ENCODE peak calls at places on chromosomes 3 and 15, in six cellular contexts. One of them, this sample, is unnamed. For H3K27me3, the result is how much of the 10 kb centered on the place peaks cover.

GRCh38 chr3:190996376-190996775 is 133.9 kb upstream of the GMNC start:
- DNase-seq in transverse colon: no peak
- DNase-seq in H1: no peak
- DNase-seq in suprapubic skin: no peak
- DNase-seq in tibial nerve: no peak
- DNase-seq in ovary: no peak
- DNase-seq in this sample: no peak

GRCh38 chr3:85571835-85572234 is 613.0 kb downstream of the CADM2 start:
- DNase-seq in transverse colon: no peak
- DNase-seq in tibial nerve: no peak
- DNase-seq in suprapubic skin: no peak
- DNase-seq in ovary: no peak
- DNase-seq in H1: no peak
- DNase-seq in this sample: no peak

GRCh38 chr3:5078151-5078550 is 43.9 kb upstream of the ARL8B start:
- DNase-seq in H1: no peak
- DNase-seq in tibial nerve: no peak
- DNase-seq in transverse colon: no peak
- DNase-seq in suprapubic skin: no peak
- DNase-seq in ovary: no peak
- DNase-seq in this sample: peak

GRCh38 chr15:100635406-100636071 is 33.1 kb downstream of the ASB7 start:
- DNase-seq in H1: peak
- DNase-seq in ovary: no peak
- DNase-seq in tibial nerve: no peak
- DNase-seq in suprapubic skin: no peak
- DNase-seq in transverse colon: peak
- DNase-seq in this sample: no peak

GRCh38 chr15:82122754-82123400 is 77.1 kb upstream of the MEX3B start:
- DNase-seq in ovary: peak
- DNase-seq in suprapubic skin: no peak
- DNase-seq in tibial nerve: peak
- DNase-seq in H1: no peak
- DNase-seq in transverse colon: no peak
- DNase-seq in this sample: peak

GRCh38 chr3:160343132-160343531 is 55.9 kb downstream of the IFT80 start:
- DNase-seq in ovary: no peak
- DNase-seq in H1: no peak
- DNase-seq in tibial nerve: no peak
- DNase-seq in transverse colon: no peak
- DNase-seq in suprapubic skin: no peak
- DNase-seq in this sample: no peak

GRCh38 chr15:51714911-51715310 is 22.5 kb downstream of the LYSMD2 start:
- DNase-seq in H1: no peak
- DNase-seq in ovary: no peak
- DNase-seq in suprapubic skin: no peak
- DNase-seq in transverse colon: no peak
- DNase-seq in tibial nerve: no peak
- DNase-seq in this sample: no peak

GRCh38 chr15:85154061-85154460 is 172.4 kb downstream of the PDE8A start:
- DNase-seq in H1: no peak
- DNase-seq in tibial nerve: no peak
- DNase-seq in suprapubic skin: no peak
- DNase-seq in transverse colon: no peak
- DNase-seq in ovary: no peak
- DNase-seq in this sample: no peak

GRCh38 chr3:71206305-71206704 is 377.2 kb downstream of the FOXP1 start:
- DNase-seq in tibial nerve: no peak
- DNase-seq in suprapubic skin: no peak
- DNase-seq in transverse colon: no peak
- DNase-seq in ovary: no peak
- DNase-seq in H1: no peak
- DNase-seq in this sample: no peak

GRCh38 chr3:110670407-110670806 is 401.2 kb upstream of the NECTIN3 start:
- DNase-seq in suprapubic skin: no peak
- DNase-seq in ovary: no peak
- DNase-seq in transverse colon: no peak
- DNase-seq in tibial nerve: no peak
- DNase-seq in H1: no peak
- DNase-seq in this sample: no peak

GRCh38 chr15:85583404-85584390 is 203.3 kb downstream of the AKAP13 start:
- DNase-seq in suprapubic skin: no peak
- DNase-seq in transverse colon: peak
- DNase-seq in H1: no peak
- DNase-seq in tibial nerve: peak
- DNase-seq in ovary: no peak
- DNase-seq in this sample: peak

GRCh38 chr3:125593991-125594574 is 1.2 kb downstream of the OSBPL11 start:
- DNase-seq in ovary: no peak
- DNase-seq in H1: no peak
- DNase-seq in transverse colon: no peak
- DNase-seq in tibial nerve: no peak
- DNase-seq in suprapubic skin: no peak
- DNase-seq in this sample: no peak

GRCh38 chr15:75030023-75030413 is 6.6 kb downstream of the PPCDC start:
- DNase-seq in ovary: no peak
- DNase-seq in tibial nerve: peak
- DNase-seq in H1: no peak
- DNase-seq in suprapubic skin: no peak
- DNase-seq in transverse colon: no peak
- DNase-seq in this sample: no peak

GRCh38 chr15:34043813-34044212 is 4.8 kb upstream of the AVEN start:
- DNase-seq in ovary: no peak
- DNase-seq in H1: no peak
- DNase-seq in suprapubic skin: no peak
- DNase-seq in tibial nerve: no peak
- DNase-seq in transverse colon: no peak
- DNase-seq in this sample: no peak

GRCh38 chr3:194690501-194691372 is 5.1 kb downstream of the FAM43A start:
- DNase-seq in H1: no peak
- DNase-seq in tibial nerve: no peak
- DNase-seq in suprapubic skin: no peak
- DNase-seq in transverse colon: no peak
- DNase-seq in ovary: no peak
- DNase-seq in this sample: no peak

GRCh38 chr3:116980106-116980505 is 270.5 kb downstream of the TUSC7 start:
- DNase-seq in tibial nerve: no peak
- DNase-seq in ovary: no peak
- DNase-seq in suprapubic skin: no peak
- DNase-seq in H1: no peak
- DNase-seq in transverse colon: no peak
- DNase-seq in this sample: no peak

GRCh38 chr15:35548435-35548834 is 2.5 kb upstream of the DPH6 start:
- DNase-seq in H1: no peak
- DNase-seq in ovary: no peak
- DNase-seq in tibial nerve: no peak
- DNase-seq in transverse colon: no peak
- DNase-seq in suprapubic skin: no peak
- DNase-seq in this sample: no peak

GRCh38 chr15:89450076-89451006 is 46.0 kb downstream of the RHCG start:
- DNase-seq in tibial nerve: no peak
- DNase-seq in suprapubic skin: no peak
- DNase-seq in ovary: no peak
- DNase-seq in transverse colon: no peak
- DNase-seq in H1: no peak
- DNase-seq in this sample: peak

GRCh38 chr3:126960604-126960995 is 22.3 kb upstream of the PLXNA1 start:
- DNase-seq in tibial nerve: no peak
- DNase-seq in suprapubic skin: no peak
- DNase-seq in H1: no peak
- DNase-seq in ovary: peak
- DNase-seq in transverse colon: no peak
- DNase-seq in this sample: peak

GRCh38 chr15:99635794-99636193 is 70.0 kb downstream of the MEF2A start:
- DNase-seq in tibial nerve: no peak
- DNase-seq in suprapubic skin: no peak
- DNase-seq in ovary: no peak
- DNase-seq in H1: no peak
- DNase-seq in transverse colon: no peak
- DNase-seq in this sample: no peak

GRCh38 chr3:100893590-100893989 is 99.6 kb downstream of the ABI3BP start:
- DNase-seq in suprapubic skin: no peak
- DNase-seq in tibial nerve: no peak
- DNase-seq in H1: peak
- DNase-seq in transverse colon: peak
- DNase-seq in ovary: no peak
- DNase-seq in this sample: no peak

GRCh38 chr15:71115567-71116351 is 488 bp downstream of the THSD4 start:
- DNase-seq in transverse colon: peak
- DNase-seq in tibial nerve: peak
- DNase-seq in ovary: no peak
- DNase-seq in suprapubic skin: no peak
- DNase-seq in H1: no peak
- DNase-seq in this sample: no peak
- H3K27me3 ChIP-seq in transverse colon: under half
- H3K27me3 ChIP-seq in tibial nerve: under half
- H3K27me3 ChIP-seq in ovary: under half
- H3K27me3 ChIP-seq in suprapubic skin: under half
- H3K27me3 ChIP-seq in H1: under half
- H3K27me3 ChIP-seq in this sample: under half

GRCh38 chr3:106380232-106380631 is 511.4 kb upstream of the CBLB start:
- DNase-seq in transverse colon: no peak
- DNase-seq in H1: no peak
- DNase-seq in suprapubic skin: no peak
- DNase-seq in ovary: no peak
- DNase-seq in tibial nerve: no peak
- DNase-seq in this sample: no peak
- TF ChIP-seq EP300 in transverse colon: no peak
- TF ChIP-seq EP300 in H1: no peak
- TF ChIP-seq EP300 in suprapubic skin: no peak
- TF ChIP-seq EP300 in ovary: no peak
- TF ChIP-seq EP300 in tibial nerve: no peak
- TF ChIP-seq EP300 in this sample: no peak

GRCh38 chr15:70112018-70112395 is 14.3 kb upstream of the TLE3 start:
- DNase-seq in H1: no peak
- DNase-seq in tibial nerve: no peak
- DNase-seq in transverse colon: no peak
- DNase-seq in suprapubic skin: no peak
- DNase-seq in ovary: no peak
- DNase-seq in this sample: no peak
- H3K4me3 ChIP-seq in H1: peak
- H3K4me3 ChIP-seq in tibial nerve: no peak
- H3K4me3 ChIP-seq in transverse colon: no peak
- H3K4me3 ChIP-seq in suprapubic skin: no peak
- H3K4me3 ChIP-seq in ovary: no peak
- H3K4me3 ChIP-seq in this sample: no peak

DNA sequence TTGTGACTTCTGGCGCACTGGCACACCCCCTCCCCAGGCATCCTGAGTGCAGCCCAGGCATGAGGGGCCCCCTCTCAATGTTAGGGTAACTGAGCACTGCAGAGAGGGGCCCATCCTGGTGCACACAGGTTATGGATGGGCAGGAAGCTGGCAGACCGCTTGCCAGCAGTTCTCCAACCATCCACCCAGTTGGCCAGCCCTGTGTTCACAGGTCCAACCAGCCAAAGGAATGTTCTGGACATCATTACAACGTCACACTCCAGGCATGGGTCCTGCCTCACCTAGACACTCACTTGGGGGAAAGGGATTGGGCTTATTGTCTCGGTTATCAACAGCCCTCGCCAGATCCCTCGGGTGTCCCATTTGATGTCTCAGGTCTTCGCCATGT is 23.9 kb downstream of the ADCY5 start:
- DNase-seq in ovary: no peak
- DNase-seq in H1: no peak
- DNase-seq in transverse colon: no peak
- DNase-seq in suprapubic skin: no peak
- DNase-seq in tibial nerve: no peak
- DNase-seq in this sample: no peak
- H3K27me3 ChIP-seq in ovary: under half
- H3K27me3 ChIP-seq in H1: under half
- H3K27me3 ChIP-seq in transverse colon: under half
- H3K27me3 ChIP-seq in suprapubic skin: under half
- H3K27me3 ChIP-seq in tibial nerve: under half
- H3K27me3 ChIP-seq in this sample: under half

GRCh38 chr3:184249412-184250166 is at the start of gene EEF1AKMT4:
- DNase-seq in suprapubic skin: peak
- DNase-seq in H1: peak
- DNase-seq in tibial nerve: peak
- DNase-seq in ovary: peak
- DNase-seq in transverse colon: peak
- DNase-seq in this sample: peak
- TF ChIP-seq EP300 in suprapubic skin: no peak
- TF ChIP-seq EP300 in H1: no peak
- TF ChIP-seq EP300 in tibial nerve: peak
- TF ChIP-seq EP300 in ovary: no peak
- TF ChIP-seq EP300 in transverse colon: no peak
- TF ChIP-seq EP300 in this sample: no peak

DNA sequence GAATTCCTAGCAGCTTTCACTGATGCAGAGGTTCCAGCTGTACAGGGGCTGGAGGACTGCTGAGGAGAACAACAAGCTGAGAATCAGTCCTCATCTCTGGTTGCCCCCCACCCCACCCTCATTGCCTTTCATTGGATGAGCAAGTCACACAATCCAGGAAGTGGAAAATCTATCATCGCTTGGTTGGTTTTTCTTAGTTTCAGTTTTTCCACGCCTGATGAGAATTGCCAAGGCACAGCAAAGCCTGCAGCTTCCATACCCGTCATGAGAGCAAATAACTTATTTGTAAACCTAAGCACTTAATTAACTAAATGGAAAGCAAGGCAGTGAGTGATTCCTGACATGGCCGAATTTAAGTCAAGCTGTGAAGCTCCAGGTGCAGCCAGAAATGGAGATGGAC is 21.4 kb upstream of the LIPC start:
- DNase-seq in ovary: no peak
- DNase-seq in H1: no peak
- DNase-seq in tibial nerve: no peak
- DNase-seq in transverse colon: no peak
- DNase-seq in suprapubic skin: no peak
- DNase-seq in this sample: no peak
- H3K4me3 ChIP-seq in ovary: no peak
- H3K4me3 ChIP-seq in H1: no peak
- H3K4me3 ChIP-seq in tibial nerve: no peak
- H3K4me3 ChIP-seq in transverse colon: no peak
- H3K4me3 ChIP-seq in suprapubic skin: peak
- H3K4me3 ChIP-seq in this sample: no peak

GRCh38 chr3:13045245-13045903 is 27.9 kb downstream of the IQSEC1 start:
- DNase-seq in transverse colon: no peak
- DNase-seq in ovary: no peak
- DNase-seq in tibial nerve: no peak
- DNase-seq in suprapubic skin: no peak
- DNase-seq in H1: no peak
- DNase-seq in this sample: no peak
- H3K27me3 ChIP-seq in transverse colon: under half
- H3K27me3 ChIP-seq in ovary: under half
- H3K27me3 ChIP-seq in tibial nerve: under half
- H3K27me3 ChIP-seq in suprapubic skin: under half
- H3K27me3 ChIP-seq in H1: under half
- H3K27me3 ChIP-seq in this sample: under half

GRCh38 chr3:152586974-152587373 is 248.0 kb upstream of the P2RY1 start:
- DNase-seq in suprapubic skin: no peak
- DNase-seq in transverse colon: no peak
- DNase-seq in ovary: no peak
- DNase-seq in H1: no peak
- DNase-seq in tibial nerve: no peak
- DNase-seq in this sample: no peak
- TF ChIP-seq EP300 in suprapubic skin: no peak
- TF ChIP-seq EP300 in transverse colon: no peak
- TF ChIP-seq EP300 in ovary: no peak
- TF ChIP-seq EP300 in H1: no peak
- TF ChIP-seq EP300 in tibial nerve: no peak
- TF ChIP-seq EP300 in this sample: no peak